ENCODE peak calls at places on chromosomes 4 and X, in six cellular contexts. O, W, H, J, N and G are unnamed samples.

GRCh38 chrX:68945603-68946228 is 116.9 kb downstream of the EFNB1 start:
- DNase-seq in O (no peak), W (no peak), H (no peak), J (no peak), N (peak), G (peak)

GRCh38 chr4:156961241-156962068 is 10.1 kb downstream of the PDGFC start:
- DNase-seq in O (no peak), W (no peak), H (no peak), J (no peak), N (no peak), G (no peak)

GRCh38 chr4:124203613-124204284 is 508.8 kb downstream of the ANKRD50 start:
- DNase-seq in O (peak), W (no peak), H (no peak), J (no peak), N (peak), G (peak)

GRCh38 chr4:1731180-1731579 is 9.9 kb downstream of the TACC3 start:
- DNase-seq in O (peak), W (no peak), H (no peak), J (no peak), N (no peak), G (no peak)

GRCh38 chr4:89404530-89404929 is 96.9 kb upstream of the GPRIN3 start:
- DNase-seq in O (no peak), W (no peak), H (no peak), J (no peak), N (no peak), G (no peak)

GRCh38 chr4:185811509-185812364 is at the start of gene SORBS2:
- DNase-seq in O (peak), W (no peak), H (no peak), J (no peak), N (peak), G (no peak)

GRCh38 chr4:112938461-112939058 is 110.9 kb upstream of the ANK2 start:
- DNase-seq in O (peak), W (no peak), H (no peak), J (no peak), N (peak), G (peak)

GRCh38 chr4:105613326-105613725 is 60.9 kb downstream of the ARHGEF38 start:
- DNase-seq in O (no peak), W (no peak), H (no peak), J (no peak), N (no peak), G (no peak)

GRCh38 chr4:155529197-155529596 is 137.5 kb upstream of the GUCY1A1 start:
- DNase-seq in O (peak), W (no peak), H (no peak), J (no peak), N (no peak), G (no peak)

GRCh38 chr4:71009796-71010588 is 16.5 kb downstream of the DCK start:
- DNase-seq in O (peak), W (no peak), H (no peak), J (peak), N (no peak), G (peak)

GRCh38 chrX:37809970-37810369 is 30.1 kb downstream of the CYBB start:
- DNase-seq in O (no peak), W (no peak), H (no peak), J (no peak), N (no peak), G (no peak)

GRCh38 chr4:148810461-148810860 is 368.2 kb upstream of the NR3C2 start:
- DNase-seq in O (no peak), W (no peak), H (no peak), J (no peak), N (no peak), G (no peak)

GRCh38 chrX:68719904-68720614 is 72.6 kb downstream of the STARD8 start:
- DNase-seq in O (no peak), W (no peak), H (no peak), J (no peak), N (peak), G (no peak)

GRCh38 chr4:188854451-188854850 is 715.2 kb downstream of the TRIML1 start:
- DNase-seq in O (no peak), W (no peak), H (no peak), J (no peak), N (no peak), G (no peak)

GRCh38 chrX:153924149-153924861 is 1.8 kb downstream of the ARHGAP4 start:
- DNase-seq in O (no peak), W (no peak), H (no peak), J (peak), N (no peak), G (peak)

GRCh38 chr4:95513022-95513421 is 35.8 kb downstream of the UNC5C start:
- DNase-seq in O (no peak), W (no peak), H (no peak), J (no peak), N (no peak), G (no peak)

GRCh38 chrX:123814343-123814742 is 45.5 kb upstream of the XIAP start:
- DNase-seq in O (no peak), W (no peak), H (no peak), J (no peak), N (no peak), G (no peak)

GRCh38 chr4:38867478-38868054 is at the start of gene FAM114A1:
- DNase-seq in O (peak), W (no peak), H (peak), J (peak), N (peak), G (peak)

GRCh38 chr4:24470681-24471622 is 113.4 kb downstream of the DHX15 start:
- DNase-seq in O (no peak), W (no peak), H (peak), J (no peak), N (peak), G (peak)

GRCh38 chr4:48379587-48380140 is 38.3 kb downstream of the SLAIN2 start:
- DNase-seq in O (no peak), W (no peak), H (no peak), J (no peak), N (no peak), G (no peak)

GRCh38 chr4:153295131-153295755 is 49.2 kb upstream of the MND1 start:
- DNase-seq in O (no peak), W (no peak), H (no peak), J (no peak), N (no peak), G (no peak)

GRCh38 chr4:146051724-146052396 is 113.2 kb upstream of the ZNF827 start:
- DNase-seq in O (peak), W (no peak), H (no peak), J (no peak), N (peak), G (peak)

GRCh38 chr4:94548571-94548970 is 96.8 kb downstream of the PDLIM5 start:
- DNase-seq in O (peak), W (no peak), H (no peak), J (no peak), N (peak), G (peak)

GRCh38 chr4:2942532-2943363 is 20.5 kb downstream of the NOP14 start:
- DNase-seq in O (no peak), W (no peak), H (no peak), J (no peak), N (no peak), G (no peak)

GRCh38 chr4:21134994-21135393 is 434.7 kb downstream of the PACRGL start:
- DNase-seq in O (peak), W (no peak), H (no peak), J (no peak), N (no peak), G (no peak)

GRCh38 chr4:107348188-107348872 is 312.2 kb upstream of the DKK2 start:
- DNase-seq in O (no peak), W (no peak), H (no peak), J (no peak), N (no peak), G (no peak)

GRCh38 chrX:56764153-56764974 is 35.3 kb downstream of the NBDY start:
- DNase-seq in O (peak), W (no peak), H (no peak), J (no peak), N (peak), G (peak)

GRCh38 chr4:98577956-98578355 is 80.5 kb downstream of the TSPAN5 start:
- DNase-seq in O (peak), W (no peak), H (no peak), J (no peak), N (no peak), G (no peak)

GRCh38 chr4:54571762-54572542 is 85.8 kb upstream of the KIT start:
- DNase-seq in O (no peak), W (no peak), H (no peak), J (no peak), N (no peak), G (no peak)

GRCh38 chr4:119678761-119679160 is 50.2 kb upstream of the PDE5A start:
- DNase-seq in O (no peak), W (no peak), H (no peak), J (no peak), N (no peak), G (no peak)

GRCh38 chr4:150302553-150302952 is 224.3 kb downstream of the DCLK2 start:
- DNase-seq in O (peak), W (no peak), H (peak), J (no peak), N (peak), G (peak)

GRCh38 chr4:38565271-38566199 is 98.5 kb upstream of the KLF3 start:
- DNase-seq in O (peak), W (no peak), H (no peak), J (no peak), N (peak), G (peak)

GRCh38 chr4:154626793-154627484 is 14.5 kb upstream of the FGG start:
- DNase-seq in O (no peak), W (no peak), H (no peak), J (peak), N (peak), G (peak)